ENCODE peak calls at places on chromosomes 13 and 19, in seven cellular contexts. X, Q, L, O, F, P and N are unnamed samples.

GRCh38 chr13:84641491-84641890 is 759.2 kb upstream of the SLITRK1 start:
- DNase-seq in X (no peak), Q (no peak), L (no peak), O (no peak), F (no peak), P (no peak), N (no peak)

GRCh38 chr19:6776999-6777398 is 4.5 kb downstream of the VAV1 start:
- DNase-seq in X (no peak), Q (no peak), L (no peak), O (no peak), F (no peak), P (no peak), N (no peak)

GRCh38 chr19:57363734-57364181 is 407 bp downstream of the TRAPPC2B start:
- DNase-seq in X (no peak), Q (no peak), L (no peak), O (no peak), F (no peak), P (no peak), N (peak; percentile 79)

GRCh38 chr13:40660270-40660669 is 6.2 kb downstream of the FOXO1 start:
- DNase-seq in X (no peak), Q (peak; percentile 75), L (no peak), O (no peak), F (no peak), P (no peak), N (no peak)

GRCh38 chr13:39503048-39503447 is 99.9 kb downstream of the LHFPL6 start:
- DNase-seq in X (no peak), Q (no peak), L (no peak), O (no peak), F (no peak), P (no peak), N (no peak)

GRCh38 chr19:17966497-17967257 is at the start of gene KCNN1:
- DNase-seq in X (no peak), Q (no peak), L (peak; percentile 92), O (no peak), F (no peak), P (no peak), N (no peak)

GRCh38 chr13:78826312-78826711 is 167.4 kb upstream of the OBI1 start:
- DNase-seq in X (no peak), Q (no peak), L (no peak), O (no peak), F (no peak), P (no peak), N (no peak)

GRCh38 chr19:44737238-44738160 is 11.0 kb upstream of the BCL3 start:
- DNase-seq in X (no peak), Q (peak; percentile 80), L (no peak), O (no peak), F (no peak), P (no peak), N (no peak)

GRCh38 chr13:48241651-48242050 is 8.6 kb downstream of the ITM2B start:
- DNase-seq in X (no peak), Q (no peak), L (no peak), O (no peak), F (no peak), P (no peak), N (no peak)

GRCh38 chr13:100280681-100281080 is 191.8 kb downstream of the PCCA start:
- DNase-seq in X (no peak), Q (no peak), L (no peak), O (no peak), F (no peak), P (no peak), N (no peak)

GRCh38 chr19:55554302-55554701 is 9.0 kb upstream of the SBK3 start:
- DNase-seq in X (no peak), Q (no peak), L (peak; percentile 36), O (no peak), F (no peak), P (no peak), N (no peak)

GRCh38 chr13:109790071-109790470 is 3.7 kb upstream of the IRS2 start:
- DNase-seq in X (no peak), Q (no peak), L (no peak), O (no peak), F (no peak), P (no peak), N (no peak)

GRCh38 chr13:23724196-23724970 is 154.2 kb downstream of the TNFRSF19 start:
- DNase-seq in X (no peak), Q (no peak), L (peak; percentile 85), O (no peak), F (no peak), P (no peak), N (no peak)

GRCh38 chr19:1082165-1082927 is 12.8 kb downstream of the POLR2E start:
- DNase-seq in X (peak; percentile 84), Q (peak; percentile 52), L (no peak), O (peak; percentile 74), F (no peak), P (peak; percentile 88), N (peak; percentile 85)

GRCh38 chr19:50695251-50696064 is 24.1 kb downstream of the SHANK1 start:
- DNase-seq in X (no peak), Q (peak; percentile 10), L (peak; percentile 91), O (peak; percentile 36), F (no peak), P (no peak), N (no peak)

GRCh38 chr19:46722421-46723022 is 5.6 kb upstream of the PRKD2 start:
- DNase-seq in X (no peak), Q (no peak), L (no peak), O (no peak), F (no peak), P (no peak), N (no peak)